ENCODE peak calls at places on chromosomes 1 and 21, in eight cellular contexts. S is ovary, G is spleen, P is IMR-90, K is sigmoid colon, R is A549, Y is HCT116, C is right lobe of liver. Z is an unnamed sample. For H3K4me1, the result is how much of the 10 kb centered on the place peaks cover.

GRCh38 chr1:224564491-224565084 is 51.5 kb upstream of the CNIH3 start:
- DNase-seq in Y (no peak), G (no peak), S (no peak), C (no peak), R (no peak), K (no peak), P (no peak), Z (no peak)

GRCh38 chr1:866095-866494 is 57.6 kb upstream of the SAMD11 start:
- DNase-seq in K (no peak), S (no peak), R (peak), C (no peak), Y (no peak), P (no peak), G (no peak), Z (no peak)

GRCh38 chr1:241582921-241583321 is 50.7 kb downstream of the KMO start:
- DNase-seq in P (no peak), G (no peak), R (no peak), K (no peak), C (peak), Y (no peak), S (no peak), Z (no peak)

GRCh38 chr1:203349757-203350522 is 982 bp downstream of the FMOD start:
- DNase-seq in K (no peak), G (no peak), S (peak), R (no peak), P (no peak), Y (no peak), C (no peak), Z (no peak)

GRCh38 chr1:150508982-150509381 is 1.1 kb downstream of the ECM1 start:
- DNase-seq in Y (no peak), K (no peak), C (no peak), S (no peak), G (peak), P (no peak), R (no peak), Z (no peak)

GRCh38 chr1:10308001-10308400 is 90.9 kb upstream of the PGD start:
- DNase-seq in K (no peak), G (no peak), Y (no peak), S (no peak), R (no peak), P (no peak), C (no peak), Z (peak)

GRCh38 chr1:150763631-150764223 is 1.9 kb downstream of the CTSS start:
- DNase-seq in C (no peak), K (no peak), S (no peak), R (no peak), Y (no peak), P (peak), G (no peak), Z (no peak)

GRCh38 chr1:8027748-8028631 is 1.9 kb upstream of the ERRFI1 start:
- DNase-seq in P (peak), K (no peak), R (peak), Y (no peak), S (no peak), G (no peak), C (no peak), Z (no peak)

GRCh38 chr1:199585392-199585791 is 442.1 kb upstream of the NR5A2 start:
- DNase-seq in P (no peak), Y (no peak), R (no peak), K (no peak), C (no peak), G (no peak), S (no peak), Z (no peak)

GRCh38 chr1:54335396-54336056 is 70.7 kb downstream of the SSBP3 start:
- DNase-seq in C (no peak), P (peak), G (no peak), K (peak), R (no peak), S (peak), Y (no peak), Z (peak)

GRCh38 chr1:174160109-174160473 is 771 bp downstream of the RABGAP1L start:
- DNase-seq in G (peak), K (peak), C (peak), R (peak), P (peak), Y (no peak), S (peak), Z (peak)

GRCh38 chr21:42905195-42905594 is 12.1 kb downstream of the NDUFV3 start:
- DNase-seq in S (no peak), G (no peak), R (no peak), K (no peak), P (peak), Y (no peak), C (no peak), Z (no peak)

GRCh38 chr1:30749691-30750583 is 7.6 kb downstream of the LAPTM5 start:
- DNase-seq in C (no peak), P (no peak), R (no peak), Y (no peak), K (no peak), G (peak), S (no peak), Z (no peak)

GRCh38 chr1:196361112-196361714 is 247.0 kb downstream of the KCNT2 start:
- DNase-seq in K (no peak), P (peak), R (peak), Y (peak), C (peak), G (no peak), S (no peak), Z (no peak)

GRCh38 chr1:66705100-66705499 is 47.2 kb upstream of the DYNLT5 start:
- DNase-seq in S (no peak), R (peak), Y (no peak), K (no peak), G (no peak), C (no peak), P (no peak), Z (no peak)

GRCh38 chr1:53477626-53478025 is 18.4 kb downstream of the DMRTB1 start:
- DNase-seq in G (no peak), C (no peak), Y (no peak), K (peak), R (no peak), P (no peak), S (no peak), Z (no peak)

GRCh38 chr1:93349231-93350135 is 3.8 kb downstream of the DR1 start:
- DNase-seq in K (no peak), P (no peak), R (no peak), G (no peak), Y (no peak), S (no peak), C (no peak), Z (no peak)

GRCh38 chr1:111920221-111921024 is 69.0 kb downstream of the KCND3 start:
- DNase-seq in K (peak), P (peak), R (peak), Y (no peak), C (no peak), G (no peak), S (no peak), Z (peak)

GRCh38 chr1:116471241-116471640 is 98.2 kb downstream of the ATP1A1 start:
- DNase-seq in P (no peak), K (no peak), Y (no peak), S (no peak), R (no peak), C (no peak), G (no peak), Z (no peak)

GRCh38 chr21:43893536-43894205 is 28.6 kb downstream of the AGPAT3 start:
- DNase-seq in K (peak), S (peak), C (no peak), P (no peak), Y (no peak), G (peak), R (no peak), Z (no peak)

GRCh38 chr1:155044812-155045690 is 6.1 kb upstream of the ADAM15 start:
- DNase-seq in P (peak), S (peak), R (peak), C (peak), K (peak), Y (no peak), G (peak), Z (peak)

GRCh38 chr1:35692310-35692709 is 26.4 kb downstream of the C1orf216 start:
- DNase-seq in Y (no peak), R (no peak), G (no peak), P (no peak), C (no peak), S (no peak), K (no peak), Z (no peak)

GRCh38 chr1:89953072-89953626 is 41.8 kb upstream of the ZNF326 start:
- DNase-seq in P (peak), C (peak), R (peak), G (no peak), Y (peak), K (no peak), S (no peak), Z (peak)

GRCh38 chr1:7616076-7616833 is 154.8 kb upstream of the VAMP3 start:
- DNase-seq in K (peak), Y (no peak), S (peak), R (peak), C (no peak), G (peak), P (peak), Z (peak)

GRCh38 chr1:168918860-168919741 is 187.4 kb upstream of the ATP1B1 start:
- DNase-seq in C (no peak), P (no peak), R (peak), G (no peak), S (no peak), Y (no peak), K (no peak), Z (no peak)

GRCh38 chr1:218304281-218305039 is 19.4 kb downstream of the RRP15 start:
- DNase-seq in K (no peak), R (no peak), C (no peak), P (peak), Y (no peak), G (no peak), S (no peak), Z (no peak)

GRCh38 chr1:115060501-115060900 is 28.8 kb downstream of the TSPAN2 start:
- DNase-seq in Y (no peak), C (no peak), R (no peak), G (no peak), K (no peak), P (peak), S (no peak), Z (no peak)
- H3K4me3 ChIP-seq in Y (no peak), C (no peak), R (no peak), G (no peak), K (no peak), P (no peak), S (no peak), Z (no peak)

DNA sequence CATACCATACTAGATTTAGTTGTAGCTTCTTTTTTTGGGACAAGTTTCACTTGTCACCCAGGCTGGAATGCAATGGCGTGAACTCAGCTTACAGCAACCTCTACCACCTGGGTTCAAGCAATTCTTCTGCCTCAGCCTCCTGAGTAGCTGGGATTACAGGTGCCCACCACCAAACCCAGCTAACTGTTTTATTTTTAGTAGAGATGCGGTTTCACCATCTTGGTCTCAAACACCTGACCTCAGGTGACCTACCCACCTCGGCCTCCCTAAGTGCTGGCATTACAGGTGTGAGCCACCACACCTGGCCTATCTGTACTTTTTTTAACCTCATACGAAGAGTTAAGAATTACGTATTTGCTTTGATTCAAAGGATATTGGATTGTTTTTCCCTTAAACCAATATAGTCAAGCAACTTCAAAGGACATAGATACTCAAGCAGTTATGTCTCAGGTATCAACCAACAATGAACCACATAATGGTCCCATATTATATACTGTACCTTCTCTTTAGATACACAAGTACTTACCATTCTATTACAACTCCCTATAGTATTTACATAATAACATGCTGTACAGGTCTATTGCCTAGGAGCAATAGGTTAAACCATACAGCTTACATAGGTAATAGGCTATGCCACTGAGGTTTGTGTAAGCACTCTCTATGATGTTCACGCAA is 7.5 kb downstream of the HMGN1 start:
- DNase-seq in Y (no peak), S (no peak), K (no peak), G (no peak), P (no peak), C (no peak), R (no peak), Z (no peak)
- TF ChIP-seq POLR2A in Y (no peak), S (no peak), K (no peak), G (no peak), P (no peak), C (no peak), R (no peak), Z (no peak)

GRCh38 chr1:51649593-51650091 is 32.8 kb downstream of the OSBPL9 start:
- DNase-seq in R (no peak), S (no peak), G (no peak), K (no peak), P (no peak), Y (no peak), C (no peak), Z (no peak)

GRCh38 chr1:51644533-51645197 is 27.8 kb downstream of the OSBPL9 start:
- DNase-seq in R (peak), C (no peak), Y (peak), P (peak), K (peak), G (no peak), S (no peak), Z (no peak)

GRCh38 chr1:51650198-51650597 is 33.3 kb downstream of the OSBPL9 start:
- DNase-seq in R (no peak), G (no peak), S (no peak), C (no peak), P (peak), Y (no peak), K (no peak), Z (no peak)

GRCh38 chr1:51651552-51651942 is 34.7 kb downstream of the OSBPL9 start:
- DNase-seq in S (no peak), Y (no peak), R (no peak), G (no peak), P (no peak), C (no peak), K (no peak), Z (no peak)

DNA sequence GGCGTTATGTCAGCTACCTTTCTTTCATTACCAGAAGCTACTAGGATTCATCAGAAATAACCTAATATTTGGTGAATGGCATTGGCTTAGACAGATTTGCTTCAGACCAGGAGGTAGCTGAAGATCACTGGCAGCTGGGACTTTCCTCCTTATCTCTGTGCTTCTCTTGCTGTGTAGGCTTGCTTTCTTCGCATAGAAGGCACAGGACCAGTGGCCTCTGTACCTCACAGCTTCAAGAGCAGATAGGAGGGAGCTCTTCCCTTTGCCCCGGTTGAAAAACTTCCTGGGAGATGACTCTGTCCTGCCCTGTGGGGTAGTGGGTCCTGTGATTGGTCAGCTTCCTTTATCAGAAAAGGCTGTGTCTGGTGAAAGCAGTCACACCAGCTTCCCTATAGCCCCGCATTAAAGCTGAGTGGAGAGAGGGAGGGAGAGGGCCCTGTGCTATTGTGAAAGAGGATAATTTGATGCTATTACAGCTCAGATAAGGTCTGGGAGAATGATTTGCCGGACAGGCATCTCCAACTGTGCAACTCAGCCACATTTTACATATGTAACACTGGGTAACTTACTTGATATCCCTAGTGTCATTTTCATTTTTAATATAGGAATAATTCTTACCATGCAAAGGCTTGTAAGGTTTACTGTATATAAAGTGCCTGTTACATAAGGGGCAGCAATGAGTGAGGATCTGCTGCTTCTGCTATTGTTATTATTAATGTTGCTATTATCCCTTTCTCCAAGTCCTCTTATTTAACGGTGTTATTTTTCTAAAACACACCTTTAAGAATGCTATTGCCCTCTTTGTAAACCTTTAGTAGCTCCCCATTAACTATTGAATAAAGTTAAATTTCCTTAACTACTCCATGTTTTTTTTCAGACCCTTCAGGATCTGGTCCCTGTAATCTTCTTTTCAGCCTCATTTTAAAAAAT is 31.6 kb downstream of the OSBPL9 start:
- DNase-seq in Y (no peak), S (no peak), P (peak), K (no peak), R (peak), G (no peak), C (no peak), Z (no peak)
- H3K4me1 ChIP-seq in Y (under half), S (under half), P (under half), K (under half), R (half or more), G (under half), C (under half), Z (under half)

DNA sequence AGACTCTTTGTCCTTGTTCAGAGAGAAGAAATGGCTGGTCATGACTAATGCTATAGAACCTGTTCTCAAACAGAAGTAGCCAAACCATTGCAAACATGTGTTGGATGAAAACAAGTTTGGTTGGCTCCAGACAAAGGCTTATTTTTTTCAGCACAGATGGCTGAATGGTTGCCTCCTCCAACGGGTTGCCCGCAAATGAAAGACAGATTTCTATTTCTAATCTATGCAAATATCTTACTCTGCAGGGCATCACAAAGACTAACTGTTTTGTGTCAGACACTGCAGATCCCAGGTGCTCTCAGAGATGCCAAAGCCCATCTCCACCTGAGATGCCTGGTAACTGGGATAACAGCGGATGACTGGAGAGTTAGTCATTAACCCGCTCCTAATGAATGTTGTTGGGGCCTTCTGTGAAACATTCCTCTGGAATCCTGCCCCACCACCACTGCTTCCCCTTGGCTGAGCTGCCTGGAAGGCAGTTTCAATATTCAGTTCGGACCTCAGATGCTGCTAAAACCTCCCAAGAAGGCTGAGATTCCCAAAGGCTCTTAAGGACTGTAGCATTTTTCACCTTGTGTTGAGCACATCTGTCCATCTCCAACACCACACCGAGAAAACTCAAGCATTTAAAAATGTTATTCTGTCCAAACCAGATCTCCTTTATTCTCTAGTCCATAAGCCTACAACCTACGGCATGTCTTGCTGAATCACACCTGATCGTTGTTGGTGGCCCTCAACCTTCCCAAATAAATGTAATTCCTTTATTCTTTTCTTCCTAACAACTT is 104.4 kb downstream of the PTPN14 start:
- DNase-seq in G (no peak), Y (peak), S (no peak), P (peak), C (no peak), K (no peak), R (peak), Z (peak)
- H3K4me3 ChIP-seq in G (no peak), Y (peak), S (no peak), P (peak), C (no peak), K (no peak), R (peak), Z (no peak)

DNA sequence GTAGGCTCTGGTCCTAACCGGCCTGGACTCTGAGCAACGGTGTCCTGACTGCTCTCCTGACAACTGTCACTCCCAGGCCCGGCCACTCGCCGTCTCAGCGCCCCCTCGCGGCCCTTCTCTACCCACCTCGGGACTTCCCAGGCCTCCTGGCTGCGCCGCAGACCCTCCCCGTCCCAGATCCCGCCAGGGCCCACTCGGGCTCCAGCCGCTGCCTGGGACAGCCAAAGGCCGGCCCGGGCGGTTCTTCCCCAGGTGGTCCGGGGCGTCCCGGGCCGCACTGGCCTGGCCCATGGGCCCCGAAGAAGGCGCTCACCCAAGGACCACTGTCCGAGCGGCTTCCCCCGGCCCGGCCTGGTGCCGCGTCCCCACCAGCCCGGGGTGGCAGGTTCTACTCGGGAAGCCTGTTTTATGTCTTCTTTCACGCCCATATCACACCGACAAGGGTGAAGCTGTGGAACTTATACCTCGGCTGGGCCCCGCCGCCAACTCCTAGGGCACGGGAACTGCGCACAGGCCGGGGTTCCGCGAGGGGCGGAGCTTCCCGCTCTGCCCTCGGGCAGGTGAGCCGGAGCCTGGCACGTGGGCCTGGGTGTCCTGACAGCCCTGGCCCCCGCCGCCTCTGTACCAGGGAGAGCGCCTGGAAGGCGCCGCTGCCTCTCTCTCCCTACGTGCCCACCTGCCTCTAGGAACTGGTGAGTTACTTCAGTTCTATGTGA is 138.3 kb downstream of the TTLL7 start:
- DNase-seq in K (peak), C (peak), G (peak), P (no peak), Y (peak), S (peak), R (peak), Z (peak)
- TF ChIP-seq POLR2A in K (no peak), C (peak), G (no peak), P (no peak), Y (no peak), S (no peak), R (no peak), Z (peak)

GRCh38 chr1:6373961-6374720 is 19.4 kb downstream of the ACOT7 start:
- DNase-seq in C (no peak), S (no peak), P (no peak), K (no peak), G (no peak), Y (no peak), R (no peak), Z (peak)
- H3K4me1 ChIP-seq in C (under half), S (under half), P (under half), K (under half), G (under half), Y (under half), R (under half), Z (under half)

GRCh38 chr1:184971522-184972265 is 2.6 kb downstream of the NIBAN1 start:
- DNase-seq in P (no peak), G (no peak), C (no peak), S (no peak), Y (no peak), K (no peak), R (no peak), Z (no peak)
- H3K4me3 ChIP-seq in P (no peak), G (no peak), C (no peak), S (no peak), Y (no peak), K (peak), R (no peak), Z (peak)